ENCODE peak calls at places on chromosomes 5 and 9, in four cellular contexts. L, M, H and Q are unnamed samples.

GRCh38 chr9:18820566-18821095 is 212.4 kb downstream of the SAXO1 start:
- DNase-seq in L (no peak), M (no peak), H (no peak), Q (peak; percentile 31)

GRCh38 chr5:150503977-150504620 is 3.8 kb upstream of the NDST1 start:
- DNase-seq in L (no peak), M (no peak), H (peak; percentile 45), Q (no peak)

GRCh38 chr9:20552874-20553624 is 69.2 kb downstream of the MLLT3 start:
- DNase-seq in L (peak; percentile 14), M (no peak), H (peak; percentile 44), Q (peak; percentile 41)

GRCh38 chr5:168578506-168579205 is 512 bp downstream of the PANK3 start:
- DNase-seq in L (peak; percentile 32), M (no peak), H (no peak), Q (peak; percentile 64)

GRCh38 chr5:142426129-142426641 is 101.4 kb upstream of the SPRY4 start:
- DNase-seq in L (no peak), M (no peak), H (peak; percentile 85), Q (peak; percentile 84)

GRCh38 chr9:3775968-3776367 is 250.2 kb upstream of the RFX3 start:
- DNase-seq in L (no peak), M (no peak), H (no peak), Q (no peak)

GRCh38 chr5:146002491-146002890 is 66.1 kb downstream of the SH3RF2 start:
- DNase-seq in L (no peak), M (no peak), H (no peak), Q (no peak)

GRCh38 chr9:12884736-12885395 is 110.0 kb downstream of the LURAP1L start:
- DNase-seq in L (peak; percentile 87), M (no peak), H (peak; percentile 95), Q (peak; percentile 92)

GRCh38 chr9:34493972-34494535 is 28.7 kb downstream of the ENHO start:
- DNase-seq in L (peak; percentile 60), M (no peak), H (peak; percentile 50), Q (peak; percentile 61)

GRCh38 chr9:75185585-75186170 is 97.4 kb downstream of the OSTF1 start:
- DNase-seq in L (peak; percentile 60), M (no peak), H (peak; percentile 57), Q (peak; percentile 61)

GRCh38 chr9:21558627-21559401 is 76.7 kb upstream of the IFNE start:
- DNase-seq in L (peak; percentile 39), M (no peak), H (peak; percentile 59), Q (peak; percentile 48)

GRCh38 chr5:146027746-146028145 is 77.6 kb downstream of the PLAC8L1 start:
- DNase-seq in L (peak; percentile 96), M (no peak), H (no peak), Q (no peak)

GRCh38 chr5:5675511-5675910 is 253.0 kb downstream of the ICE1 start:
- DNase-seq in L (no peak), M (no peak), H (no peak), Q (no peak)

GRCh38 chr9:98168952-98169488 is 23.4 kb downstream of the CORO2A start:
- DNase-seq in L (peak; percentile 65), M (peak; percentile 15), H (peak; percentile 48), Q (peak; percentile 56)

GRCh38 chr5:98843481-98843880 is 70.0 kb downstream of the RGMB start:
- DNase-seq in L (no peak), M (no peak), H (no peak), Q (no peak)

GRCh38 chr9:129414377-129415021 is 206.4 kb downstream of the C9orf50 start:
- DNase-seq in L (peak; percentile 29), M (no peak), H (peak; percentile 57), Q (peak; percentile 62)

GRCh38 chr9:104536756-104537155 is at the start of gene OR13C3:
- DNase-seq in L (no peak), M (no peak), H (no peak), Q (no peak)

GRCh38 chr5:107257885-107258520 is 412.7 kb downstream of the EFNA5 start:
- DNase-seq in L (peak; percentile 56), M (no peak), H (no peak), Q (no peak)

GRCh38 chr5:61030163-61030482 is 85.1 kb downstream of the NDUFAF2 start:
- DNase-seq in L (peak; percentile 48), M (peak; percentile 36), H (no peak), Q (no peak)

GRCh38 chr5:10451137-10451824 is 9.6 kb downstream of the ROPN1L start:
- DNase-seq in L (peak; percentile 50), M (no peak), H (no peak), Q (no peak)

GRCh38 chr5:141960449-141961323 is 2.7 kb upstream of the PCDH12 start:
- DNase-seq in L (peak; percentile 78), M (peak; percentile 75), H (peak; percentile 88), Q (peak; percentile 88)

GRCh38 chr5:96661841-96662724 is at the start of gene CAST:
- DNase-seq in L (peak; percentile 69), M (peak; percentile 74), H (peak; percentile 97), Q (peak; percentile 86)

GRCh38 chr9:123417289-123418051 is 61.5 kb downstream of the CRB2 start:
- DNase-seq in L (no peak), M (no peak), H (no peak), Q (no peak)

GRCh38 chr9:98118640-98119601 is at the start of gene TRIM14:
- DNase-seq in L (peak; percentile 58), M (peak; percentile 32), H (peak; percentile 49), Q (peak; percentile 52)

GRCh38 chr5:81751836-81752643 is 1.1 kb upstream of the SSBP2 start:
- DNase-seq in L (no peak), M (no peak), H (no peak), Q (peak; percentile 18)

GRCh38 chr9:98314381-98315066 is 59.1 kb upstream of the TBC1D2 start:
- DNase-seq in L (peak; percentile 91), M (no peak), H (peak; percentile 81), Q (peak; percentile 64)

GRCh38 chr5:343461-344401 is 22.2 kb downstream of the AHRR start:
- DNase-seq in L (peak; percentile 47), M (no peak), H (peak; percentile 52), Q (peak; percentile 75)